ENCODE peak calls at places on chromosome 9, in four cellular contexts. X, E, U and A are unnamed samples.
A peak's percentile ranks its signal among the peaks of the same experiment; 100 is the strongest.

GRCh38 chr9:35659340-35659739 is 1.2 kb downstream of the CCDC107 start:
- DNase-seq in X (no peak), E (no peak), U (peak; percentile 69), A (no peak)

GRCh38 chr9:18059447-18059846 is 414.5 kb upstream of the ADAMTSL1 start:
- DNase-seq in X (no peak), E (no peak), U (no peak), A (no peak)

GRCh38 chr9:75814667-75815066 is 75.8 kb upstream of the PCSK5 start:
- DNase-seq in X (no peak), E (no peak), U (no peak), A (no peak)

GRCh38 chr9:132157347-132158116 is 4.3 kb upstream of the NTNG2 start:
- DNase-seq in X (no peak), E (no peak), U (no peak), A (no peak)

GRCh38 chr9:127694890-127695735 is 11.7 kb upstream of the CFAP157 start:
- DNase-seq in X (no peak), E (no peak), U (no peak), A (no peak)

GRCh38 chr9:108477538-108478006 is 378.2 kb downstream of the ACTL7B start:
- DNase-seq in X (no peak), E (no peak), U (no peak), A (no peak)

GRCh38 chr9:120714846-120715231 is 569 bp upstream of the MEGF9 start:
- DNase-seq in X (no peak), E (no peak), U (no peak), A (peak; percentile 74)

GRCh38 chr9:123460091-123460490 is 104.1 kb downstream of the CRB2 start:
- DNase-seq in X (no peak), E (no peak), U (no peak), A (peak; percentile 12)

GRCh38 chr9:2420488-2421056 is 201.0 kb upstream of the VLDLR start:
- DNase-seq in X (no peak), E (no peak), U (no peak), A (no peak)

GRCh38 chr9:113244556-113244955 is 23.2 kb downstream of the SLC31A1 start:
- DNase-seq in X (no peak), E (no peak), U (no peak), A (no peak)

GRCh38 chr9:96071245-96072124 is 196.0 kb downstream of the ERCC6L2 start:
- DNase-seq in X (peak; percentile 72), E (no peak), U (no peak), A (no peak)

GRCh38 chr9:100108572-100108971 is 9.5 kb downstream of the INVS start:
- DNase-seq in X (no peak), E (no peak), U (no peak), A (no peak)

GRCh38 chr9:122835313-122835731 is 6.9 kb upstream of the PDCL start:
- DNase-seq in X (peak; percentile 58), E (no peak), U (no peak), A (no peak)

GRCh38 chr9:14523545-14523944 is 169.7 kb downstream of the ZDHHC21 start:
- DNase-seq in X (no peak), E (no peak), U (no peak), A (no peak)

GRCh38 chr9:97831843-97832636 is 21.0 kb upstream of the FOXE1 start:
- DNase-seq in X (no peak), E (no peak), U (no peak), A (no peak)